ENCODE peak calls at places on chromosomes 13 and 19, in five cellular contexts. V is aorta; J is effector CD4-positive, alpha-beta T cell; L is GM03348; G is Peyer's patch. R is an unnamed sample.
A peak's percentile ranks its signal among the peaks of the same experiment; 100 is the strongest.

GRCh38 chr13:109787135-109787954 is 962 bp upstream of the IRS2 start:
- DNase-seq in V (peak; percentile 83), J (peak; percentile 31), L (peak; percentile 77), G (peak; percentile 59), R (peak; percentile 66)

GRCh38 chr13:77430377-77430951 is 103.6 kb upstream of the MYCBP2 start:
- DNase-seq in V (no peak), J (no peak), L (no peak), G (no peak), R (no peak)

GRCh38 chr13:104315606-104316005 is 1249.4 kb upstream of the SLC10A2 start:
- DNase-seq in V (no peak), J (no peak), L (no peak), G (no peak), R (no peak)

GRCh38 chr13:32443111-32443510 is 15.2 kb upstream of the N4BP2L1 start:
- DNase-seq in V (no peak), J (peak; percentile 32), L (no peak), G (peak; percentile 73), R (no peak)

GRCh38 chr19:1953441-1954094 is 12.6 kb downstream of the CSNK1G2 start:
- DNase-seq in V (no peak), J (no peak), L (no peak), G (no peak), R (no peak)

GRCh38 chr13:99687728-99688397 is 186.6 kb downstream of the TM9SF2 start:
- DNase-seq in V (no peak), J (no peak), L (no peak), G (no peak), R (no peak)

GRCh38 chr19:44576843-44577565 is 36.4 kb upstream of the IGSF23 start:
- DNase-seq in V (no peak), J (no peak), L (peak; percentile 18), G (peak; percentile 69), R (peak; percentile 59)

GRCh38 chr13:110006304-110006703 is 219.9 kb upstream of the IRS2 start:
- DNase-seq in V (no peak), J (no peak), L (peak; percentile 31), G (no peak), R (no peak)

GRCh38 chr13:29591310-29591709 is 4.2 kb downstream of the SLC7A1 start:
- DNase-seq in V (no peak), J (no peak), L (peak; percentile 40), G (no peak), R (no peak)

GRCh38 chr13:109784590-109785140 is 1.7 kb downstream of the IRS2 start:
- DNase-seq in V (peak; percentile 93), J (peak; percentile 46), L (peak; percentile 87), G (peak; percentile 84), R (peak; percentile 85)

GRCh38 chr13:59970847-59971246 is 192.9 kb downstream of the DIAPH3 start:
- DNase-seq in V (no peak), J (no peak), L (no peak), G (no peak), R (no peak)

GRCh38 chr13:110624766-110625756 is 9.7 kb downstream of the NAXD start:
- DNase-seq in V (no peak), J (no peak), L (no peak), G (no peak), R (peak; percentile 31)

GRCh38 chr13:113836917-113837553 is 26.8 kb downstream of the GAS6 start:
- DNase-seq in V (no peak), J (no peak), L (peak; percentile 82), G (no peak), R (peak; percentile 54)

GRCh38 chr13:42994878-42995277 is 2.8 kb upstream of the EPSTI1 start:
- DNase-seq in V (no peak), J (no peak), L (no peak), G (no peak), R (no peak)

GRCh38 chr19:51572415-51572814 is 1.3 kb downstream of the ZNF175 start:
- DNase-seq in V (no peak), J (no peak), L (no peak), G (no peak), R (no peak)

GRCh38 chr13:36814465-36814864 is 4.6 kb upstream of the RFXAP start:
- DNase-seq in V (no peak), J (no peak), L (no peak), G (no peak), R (no peak)

GRCh38 chr13:30713133-30713532 is 22.2 kb upstream of the ALOX5AP start:
- DNase-seq in V (no peak), J (no peak), L (no peak), G (peak; percentile 52), R (peak; percentile 65)

GRCh38 chr13:51814825-51815650 is 11.1 kb upstream of the DHRS12 start:
- DNase-seq in V (no peak), J (peak; percentile 61), L (peak; percentile 78), G (peak; percentile 91), R (no peak)

GRCh38 chr13:112236539-112237197 is 139.5 kb upstream of the SPACA7 start:
- DNase-seq in V (no peak), J (no peak), L (no peak), G (peak; percentile 14), R (no peak)

GRCh38 chr19:33902395-33902794 is 105.7 kb downstream of the KCTD15 start:
- DNase-seq in V (no peak), J (no peak), L (no peak), G (no peak), R (no peak)

GRCh38 chr13:20145521-20145920 is 15.3 kb downstream of the GJA3 start:
- DNase-seq in V (no peak), J (no peak), L (no peak), G (no peak), R (no peak)

GRCh38 chr13:64992314-64992713 is 2237.8 kb downstream of the PCDH9 start:
- DNase-seq in V (no peak), J (no peak), L (no peak), G (no peak), R (no peak)

GRCh38 chr13:26007774-26008173 is 44.0 kb downstream of the SHISA2 start:
- DNase-seq in V (no peak), J (no peak), L (no peak), G (no peak), R (no peak)

GRCh38 chr19:39296906-39297305 is 699 bp downstream of the IFNL1 start:
- DNase-seq in V (peak; percentile 41), J (no peak), L (no peak), G (peak; percentile 22), R (no peak)

GRCh38 chr13:35379663-35380062 is 96.8 kb downstream of the MAB21L1 start:
- DNase-seq in V (no peak), J (no peak), L (no peak), G (no peak), R (no peak)

GRCh38 chr13:33184131-33184485 is 101.4 kb downstream of the STARD13 start:
- DNase-seq in V (no peak), J (no peak), L (no peak), G (no peak), R (no peak)

GRCh38 chr19:33456845-33457220 is 64.8 kb downstream of the PEPD start:
- DNase-seq in V (peak; percentile 39), J (no peak), L (no peak), G (no peak), R (peak; percentile 14)

GRCh38 chr19:12994701-12995595 is at the start of gene NFIX:
- DNase-seq in V (peak; percentile 92), J (peak; percentile 38), L (peak; percentile 91), G (peak; percentile 79), R (peak; percentile 78)

GRCh38 chr13:33146843-33147611 is 130.8 kb downstream of the KL start:
- DNase-seq in V (no peak), J (no peak), L (no peak), G (no peak), R (no peak)

GRCh38 chr13:50386527-50387123 is 371.4 kb downstream of the KCNRG start:
- DNase-seq in V (no peak), J (no peak), L (peak; percentile 65), G (no peak), R (no peak)

GRCh38 chr19:17938092-17938845 is 5.5 kb downstream of the CCDC124 start:
- DNase-seq in V (peak; percentile 93), J (peak; percentile 82), L (peak; percentile 93), G (peak; percentile 90), R (peak; percentile 84)

GRCh38 chr13:41025518-41025917 is 6.4 kb upstream of the ELF1 start:
- DNase-seq in V (no peak), J (no peak), L (no peak), G (no peak), R (no peak)

GRCh38 chr19:19460258-19460731 is 54.8 kb downstream of the GATAD2A start:
- DNase-seq in V (no peak), J (no peak), L (no peak), G (peak; percentile 59), R (peak; percentile 46)

GRCh38 chr19:49567722-49568454 is 12.5 kb downstream of the NOSIP start:
- DNase-seq in V (no peak), J (peak; percentile 67), L (peak; percentile 56), G (peak; percentile 67), R (no peak)

GRCh38 chr19:6250024-6250605 is 29.7 kb downstream of the MLLT1 start:
- DNase-seq in V (no peak), J (no peak), L (no peak), G (no peak), R (no peak)

GRCh38 chr19:56097776-56098175 is 23.3 kb downstream of the ZNF787 start:
- DNase-seq in V (no peak), J (no peak), L (no peak), G (no peak), R (no peak)

GRCh38 chr13:112839347-112840105 is 129.5 kb upstream of the MCF2L start:
- DNase-seq in V (peak; percentile 63), J (no peak), L (peak; percentile 82), G (peak; percentile 22), R (no peak)

R was measured in lower lobe of right lung.